ENCODE peak calls at places on chromosomes 7 and 10, in ten cellular contexts. I is body of pancreas, U is uterus, G is lower leg skin, O is GM12891, W is NB4, Y is prostate gland, A is A549, R is spleen, E is endothelial cell of umbilical vein. H is an unnamed sample.

GRCh38 chr10:60646966-60647796 is 131.1 kb upstream of the CDK1 start:
- DNase-seq in I (peak), U (peak), G (no peak), O (no peak), W (peak), Y (peak), A (peak), R (no peak), E (peak), H (peak)

GRCh38 chr7:120996333-120996982 is 7.9 kb downstream of the CPED1 start:
- DNase-seq in I (peak), U (peak), G (peak), O (no peak), W (peak), Y (peak), A (no peak), R (no peak), E (peak), H (peak)

GRCh38 chr7:134154581-134155130 is 27.5 kb downstream of the LRGUK start:
- DNase-seq in I (no peak), U (no peak), G (no peak), O (no peak), W (no peak), Y (no peak), A (no peak), R (no peak), E (no peak), H (no peak)

GRCh38 chr10:79242620-79243152 is 104.6 kb upstream of the PPIF start:
- DNase-seq in I (peak), U (peak), G (peak), O (peak), W (peak), Y (no peak), A (no peak), R (peak), E (peak), H (peak)

GRCh38 chr10:9137368-9137767 is 1082.9 kb downstream of the GATA3 start:
- DNase-seq in I (no peak), U (no peak), G (no peak), O (no peak), W (no peak), Y (no peak), A (no peak), R (no peak), E (no peak), H (peak)

GRCh38 chr7:44735403-44736165 is 13.1 kb upstream of the ZMIZ2 start:
- DNase-seq in I (no peak), U (no peak), G (no peak), O (no peak), W (peak), Y (no peak), A (peak), R (peak), E (peak), H (no peak)

GRCh38 chr10:90652519-90652918 is 205.3 kb downstream of the HTR7 start:
- DNase-seq in I (no peak), U (no peak), G (no peak), O (no peak), W (peak), Y (no peak), A (no peak), R (no peak), E (peak), H (no peak)

GRCh38 chr7:141617280-141617679 is 66.1 kb downstream of the AGK start:
- DNase-seq in I (no peak), U (no peak), G (no peak), O (no peak), W (no peak), Y (no peak), A (no peak), R (no peak), E (no peak), H (no peak)

GRCh38 chr10:1360581-1361164 is 304.5 kb downstream of the WDR37 start:
- DNase-seq in I (no peak), U (no peak), G (peak), O (no peak), W (no peak), Y (no peak), A (no peak), R (no peak), E (no peak), H (no peak)

GRCh38 chr7:75916259-75916658 is 1.3 kb downstream of the POR start:
- DNase-seq in I (no peak), U (no peak), G (no peak), O (no peak), W (no peak), Y (no peak), A (no peak), R (no peak), E (peak), H (no peak)

GRCh38 chr7:75915416-75916156 is 631 bp downstream of the POR start:
- DNase-seq in I (peak), U (peak), G (peak), O (no peak), W (peak), Y (peak), A (no peak), R (peak), E (peak), H (peak)

GRCh38 chr7:75914169-75914654 is 743 bp upstream of the POR start:
- DNase-seq in I (peak), U (peak), G (no peak), O (no peak), W (no peak), Y (no peak), A (no peak), R (peak), E (no peak), H (no peak)

GRCh38 chr7:75913437-75913836 is 1.5 kb upstream of the POR start:
- DNase-seq in I (no peak), U (no peak), G (no peak), O (no peak), W (no peak), Y (no peak), A (no peak), R (no peak), E (no peak), H (no peak)

GRCh38 chr7:75914655-75915415 is at the start of gene POR:
- DNase-seq in I (peak), U (peak), G (peak), O (peak), W (peak), Y (peak), A (peak), R (peak), E (peak), H (peak)
- TF ChIP-seq POLR2A in I (peak), U (peak), G (peak), O (peak), W (peak), Y (peak), A (peak), R (peak), E (peak), H (peak)

GRCh38 chr10:88062798-88063472 is 199.5 kb downstream of the PTEN start:
- DNase-seq in I (no peak), U (no peak), G (no peak), O (no peak), W (peak), Y (no peak), A (no peak), R (no peak), E (peak), H (no peak)

GRCh38 chr10:88065384-88066049 is 202.1 kb downstream of the PTEN start:
- DNase-seq in I (no peak), U (no peak), G (no peak), O (no peak), W (peak), Y (no peak), A (no peak), R (no peak), E (no peak), H (no peak)

GRCh38 chr10:88063861-88064521 is 200.6 kb downstream of the PTEN start:
- DNase-seq in I (no peak), U (no peak), G (peak), O (no peak), W (no peak), Y (no peak), A (no peak), R (no peak), E (no peak), H (no peak)

GRCh38 chr10:88066319-88066718 is 202.9 kb downstream of the PTEN start:
- DNase-seq in I (no peak), U (no peak), G (no peak), O (no peak), W (peak), Y (no peak), A (no peak), R (no peak), E (no peak), H (no peak)

DNA sequence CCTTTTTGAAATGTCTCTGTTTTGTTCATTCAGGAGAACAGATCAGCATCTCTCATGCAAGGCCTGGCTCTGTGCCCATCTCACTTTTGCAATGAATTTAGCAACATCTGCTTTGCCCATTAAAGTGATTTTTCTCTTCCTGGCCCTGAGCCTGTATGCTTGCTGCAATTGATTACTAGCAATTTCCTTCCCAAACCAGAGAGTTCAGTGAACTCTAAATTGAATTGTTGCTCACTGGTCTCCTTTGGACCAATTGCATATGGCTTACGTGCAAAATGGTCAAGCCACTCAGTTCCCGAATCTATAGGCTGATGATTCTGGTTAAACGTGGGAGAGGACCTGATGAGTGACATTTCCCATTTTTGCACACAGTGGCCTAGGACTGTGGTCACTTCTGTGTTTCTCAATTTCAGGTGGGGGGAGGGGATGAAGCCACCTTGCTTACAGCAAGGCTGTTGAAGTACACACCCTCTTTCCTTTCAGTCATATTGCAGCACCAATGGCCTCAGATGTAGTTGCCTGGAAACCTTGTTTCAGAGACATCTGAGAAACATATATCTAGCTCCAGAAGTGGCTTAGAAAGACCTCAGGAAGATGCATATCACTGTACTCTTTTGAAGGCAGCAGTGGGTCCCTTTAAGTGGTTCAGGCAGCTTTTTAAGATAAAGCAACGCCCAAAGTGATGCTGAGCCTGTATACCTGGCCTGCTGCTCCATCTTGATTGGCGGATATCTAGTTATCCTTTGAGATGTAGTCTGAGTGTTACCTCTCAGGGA is 201.4 kb downstream of the PTEN start:
- DNase-seq in I (peak), U (peak), G (peak), O (no peak), W (peak), Y (no peak), A (no peak), R (peak), E (no peak), H (no peak)
- TF ChIP-seq POLR2A in I (no peak), U (no peak), G (no peak), O (no peak), W (no peak), Y (no peak), A (no peak), R (no peak), E (no peak), H (no peak)

GRCh38 chr10:113552014-113552413 is 839 bp upstream of the HABP2 start:
- DNase-seq in I (peak), U (no peak), G (no peak), O (no peak), W (no peak), Y (peak), A (no peak), R (no peak), E (no peak), H (no peak)
- TF ChIP-seq POLR2A in I (no peak), U (no peak), G (no peak), O (no peak), W (no peak), Y (no peak), A (no peak), R (no peak), E (no peak), H (no peak)

GRCh38 chr10:43688348-43688892 is 39.7 kb upstream of the ZNF32 start:
- DNase-seq in I (no peak), U (no peak), G (no peak), O (no peak), W (no peak), Y (no peak), A (no peak), R (peak), E (no peak), H (no peak)

GRCh38 chr10:43691503-43691902 is 42.8 kb upstream of the ZNF32 start:
- DNase-seq in I (no peak), U (no peak), G (no peak), O (no peak), W (peak), Y (no peak), A (no peak), R (no peak), E (no peak), H (no peak)

GRCh38 chr10:43689007-43689491 is 40.4 kb upstream of the ZNF32 start:
- DNase-seq in I (no peak), U (no peak), G (peak), O (no peak), W (no peak), Y (no peak), A (no peak), R (peak), E (no peak), H (no peak)

GRCh38 chr10:43689618-43689954 is 40.9 kb upstream of the ZNF32 start:
- DNase-seq in I (peak), U (peak), G (peak), O (peak), W (peak), Y (peak), A (peak), R (peak), E (no peak), H (peak)

DNA sequence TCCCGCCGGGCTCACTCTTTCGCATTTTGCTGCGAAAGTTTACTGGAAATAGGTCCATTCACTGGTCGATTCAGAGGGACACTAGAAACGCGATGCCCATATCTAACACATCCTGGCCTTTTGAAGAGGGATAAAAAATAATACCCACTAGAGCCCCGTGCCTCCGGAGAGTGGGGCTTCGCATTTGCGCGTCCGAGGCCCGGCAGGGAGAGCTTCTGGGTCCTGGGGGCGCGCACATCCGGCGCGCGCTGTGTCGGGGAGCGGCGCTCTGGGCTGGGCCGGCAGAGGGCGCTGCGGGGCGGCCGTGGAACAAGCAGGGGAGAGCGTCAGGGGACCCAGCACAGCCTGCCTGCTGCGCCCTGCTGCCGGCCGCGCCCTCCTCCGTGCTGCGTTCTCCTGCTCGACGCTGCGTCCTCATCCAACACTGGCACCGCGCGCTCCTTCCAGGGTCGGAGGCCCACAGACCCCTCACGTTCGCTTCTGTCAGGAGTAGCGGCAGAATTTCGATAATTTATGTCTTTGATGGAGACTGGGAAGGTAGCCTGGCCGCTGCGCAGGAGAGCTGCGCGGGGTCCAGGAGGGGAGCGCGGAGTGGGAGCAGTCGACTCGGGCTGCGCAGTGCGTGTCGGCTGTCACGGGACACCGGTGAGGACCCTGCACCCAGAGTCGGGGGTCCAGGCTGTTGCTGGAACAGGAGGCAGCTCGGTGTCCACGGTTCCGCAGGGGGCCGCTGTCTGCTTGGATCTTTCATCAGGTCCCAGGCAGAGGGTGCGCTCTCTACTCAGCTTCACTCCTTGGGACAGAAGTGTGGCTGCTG is 41.5 kb upstream of the ZNF32 start:
- DNase-seq in I (peak), U (peak), G (peak), O (peak), W (peak), Y (peak), A (peak), R (peak), E (peak), H (peak)
- TF ChIP-seq POLR2A in I (peak), U (peak), G (no peak), O (no peak), W (no peak), Y (no peak), A (no peak), R (no peak), E (no peak), H (no peak)

DNA sequence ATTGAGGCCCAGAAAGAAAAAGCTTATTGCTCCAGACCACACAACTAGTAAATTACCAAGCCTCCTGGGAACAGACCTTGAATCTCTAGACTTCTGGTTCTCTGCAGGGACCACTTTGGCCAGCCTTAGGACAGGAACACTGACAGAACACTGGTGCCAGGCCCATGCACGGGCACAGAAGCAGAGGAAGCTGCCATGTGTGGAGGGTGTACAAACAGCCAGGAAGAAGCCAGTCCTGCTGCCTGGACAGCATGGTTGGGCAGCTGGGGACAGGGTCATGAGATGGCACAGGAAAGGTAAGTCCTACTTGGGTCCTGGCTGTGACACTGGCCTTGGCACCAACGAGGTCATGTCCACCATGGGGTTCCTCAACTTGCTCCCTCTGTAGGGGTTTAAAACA is 19.2 kb downstream of the MMRN2 start:
- DNase-seq in I (no peak), U (no peak), G (no peak), O (no peak), W (no peak), Y (no peak), A (no peak), R (no peak), E (no peak), H (no peak)
- TF ChIP-seq POLR2A in I (no peak), U (no peak), G (no peak), O (no peak), W (no peak), Y (no peak), A (no peak), R (no peak), E (no peak), H (no peak)

DNA sequence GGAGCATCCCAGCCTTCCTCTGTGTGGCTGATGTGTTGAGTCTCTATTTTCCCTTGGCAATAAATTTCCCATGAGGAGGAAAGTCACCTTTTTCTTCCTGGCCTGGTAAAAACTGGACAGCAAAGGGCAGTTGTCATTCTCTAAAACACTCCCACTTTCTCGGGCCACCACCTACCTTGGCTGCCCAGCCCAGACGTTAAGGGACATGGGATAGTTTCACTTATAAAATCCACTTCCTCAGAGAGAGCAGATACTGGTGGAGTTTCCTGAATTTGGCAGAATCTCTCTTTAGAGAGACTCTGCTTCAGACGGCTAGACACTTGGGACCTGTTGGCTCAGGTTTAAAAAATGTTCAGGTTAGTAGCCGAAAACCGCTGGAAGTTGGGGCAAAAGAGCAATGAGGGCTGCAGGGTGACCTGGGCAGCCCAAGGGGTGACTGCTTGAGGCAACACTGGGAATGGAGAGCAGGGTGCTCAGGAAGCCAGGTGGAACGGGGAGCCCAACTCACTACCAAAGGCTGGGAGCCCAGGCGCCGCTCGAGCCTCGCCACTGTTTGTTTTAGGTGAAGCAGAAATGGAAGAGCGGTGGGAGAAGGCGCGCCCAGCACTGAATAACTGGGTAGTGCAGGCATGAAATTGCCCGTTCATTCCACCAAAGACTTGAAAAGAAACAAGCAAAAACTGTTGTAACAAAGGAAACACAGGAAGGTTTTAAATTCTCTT is 186.1 kb downstream of the TRIL start:
- DNase-seq in I (no peak), U (no peak), G (no peak), O (no peak), W (no peak), Y (no peak), A (no peak), R (no peak), E (no peak), H (no peak)
- TF ChIP-seq POLR2A in I (no peak), U (no peak), G (no peak), O (no peak), W (no peak), Y (no peak), A (no peak), R (no peak), E (no peak), H (no peak)

DNA sequence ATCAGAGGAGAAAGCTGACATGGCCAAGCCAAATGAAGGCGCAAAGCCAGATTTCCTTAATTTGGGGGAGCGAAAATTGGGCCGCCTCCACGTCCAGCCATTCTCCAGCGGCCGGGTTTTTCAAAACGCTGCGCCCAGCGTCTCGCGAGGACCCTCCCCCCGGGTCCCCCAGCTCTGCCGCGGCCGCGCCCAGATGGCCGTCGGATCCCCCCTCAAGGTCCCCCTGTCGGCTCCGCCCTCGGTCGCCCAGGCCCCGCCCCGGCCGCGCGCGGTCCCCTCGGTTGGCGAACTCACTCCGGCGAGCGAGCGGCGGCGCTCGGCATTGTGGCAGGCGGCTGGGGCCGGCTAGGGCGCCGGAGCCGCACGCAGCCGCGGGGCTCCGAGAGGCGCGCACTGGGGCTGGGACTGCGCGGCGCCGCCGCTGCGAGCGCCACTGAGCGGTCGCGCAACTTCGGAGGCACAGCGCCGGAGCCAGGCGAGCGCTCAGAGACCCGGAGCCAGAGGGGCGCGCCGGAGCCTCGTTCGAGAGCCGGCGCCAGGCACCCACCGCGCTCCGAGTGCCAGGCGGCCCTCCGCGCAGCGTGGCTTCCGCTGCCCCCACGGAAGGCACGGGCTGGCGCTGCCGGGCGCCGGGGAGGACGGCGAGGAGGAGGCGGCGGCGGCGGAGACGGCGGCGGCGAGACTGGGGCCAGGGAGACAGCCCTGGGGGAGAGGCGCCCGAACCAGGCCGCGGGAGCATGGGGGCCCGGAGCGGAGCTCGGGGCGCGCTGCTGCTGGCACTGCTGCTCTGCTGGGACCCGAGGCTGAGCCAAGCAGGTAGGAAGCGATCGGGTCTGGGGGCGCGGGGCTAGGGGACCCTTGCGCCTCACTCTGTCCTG is at the start of gene UNC5B:
- DNase-seq in I (peak), U (peak), G (peak), O (peak), W (peak), Y (peak), A (peak), R (peak), E (peak), H (peak)
- TF ChIP-seq POLR2A in I (peak), U (peak), G (no peak), O (no peak), W (no peak), Y (peak), A (peak), R (no peak), E (no peak), H (no peak)

H was measured in erythroblast.